ENCODE peak calls at places on chromosomes 4 and X, in six cellular contexts. K is GM12878, N is HepG2, W is K562, J is endothelial cell of umbilical vein, E is A549. A is an unnamed sample.

GRCh38 chr4:129821073-129821472 is 725.1 kb downstream of the C4orf33 start:
- DNase-seq in K (no peak), N (no peak), W (no peak), J (no peak), E (no peak), A (no peak)

GRCh38 chrX:460116-460515 is 73.4 kb upstream of the PPP2R3B start:
- DNase-seq in K (no peak), N (no peak), W (no peak), J (no peak), E (no peak), A (no peak)

GRCh38 chr4:184310171-184310567 is 92.5 kb upstream of the ENPP6 start:
- DNase-seq in K (no peak), N (no peak), W (peak), J (peak), E (peak), A (peak)

GRCh38 chr4:56698329-56698728 is 17.2 kb upstream of the HOPX start:
- DNase-seq in K (no peak), N (no peak), W (no peak), J (no peak), E (no peak), A (no peak)

GRCh38 chrX:47563801-47564315 is 2.9 kb downstream of the ARAF start:
- DNase-seq in K (no peak), N (no peak), W (peak), J (no peak), E (no peak), A (peak)

GRCh38 chr4:67087897-67088296 is 457.4 kb downstream of the CENPC start:
- DNase-seq in K (no peak), N (peak), W (peak), J (peak), E (peak), A (peak)

GRCh38 chrX:123960956-123961267 is 594 bp upstream of the STAG2 start:
- DNase-seq in K (no peak), N (no peak), W (no peak), J (no peak), E (no peak), A (no peak)

GRCh38 chr4:40455340-40455902 is 120.3 kb downstream of the CHRNA9 start:
- DNase-seq in K (no peak), N (peak), W (no peak), J (no peak), E (peak), A (peak)

GRCh38 chr4:172709376-172709775 is 459.2 kb upstream of the GALNT7 start:
- DNase-seq in K (no peak), N (no peak), W (no peak), J (no peak), E (no peak), A (no peak)

GRCh38 chr4:164977243-164978164 is at the start of gene TRIM61:
- DNase-seq in K (peak), N (no peak), W (peak), J (no peak), E (no peak), A (no peak)

GRCh38 chr4:40573593-40574311 is 55.9 kb downstream of the RBM47 start:
- DNase-seq in K (peak), N (no peak), W (no peak), J (no peak), E (no peak), A (peak)

GRCh38 chrX:22192419-22193086 is 80.2 kb upstream of the CBLL2 start:
- DNase-seq in K (peak), N (peak), W (peak), J (peak), E (peak), A (peak)

GRCh38 chr4:101244349-101244748 is 103.0 kb downstream of the PPP3CA start:
- DNase-seq in K (no peak), N (no peak), W (no peak), J (no peak), E (no peak), A (no peak)

GRCh38 chr4:53015681-53016080 is 153.6 kb downstream of the RASL11B start:
- DNase-seq in K (no peak), N (peak), W (peak), J (peak), E (peak), A (peak)

GRCh38 chrX:3550160-3550765 is 163.2 kb downstream of the PRKX start:
- DNase-seq in K (no peak), N (no peak), W (peak), J (no peak), E (peak), A (peak)

GRCh38 chrX:53481093-53481492 is 46.9 kb upstream of the HSD17B10 start:
- DNase-seq in K (no peak), N (no peak), W (peak), J (no peak), E (peak), A (peak)

GRCh38 chrX:54937416-54937815 is 16.8 kb downstream of the TRO start:
- DNase-seq in K (no peak), N (no peak), W (no peak), J (no peak), E (no peak), A (no peak)

GRCh38 chr4:107862658-107863057 is 37.9 kb downstream of the SGMS2 start:
- DNase-seq in K (no peak), N (peak), W (peak), J (peak), E (peak), A (no peak)

GRCh38 chr4:1714303-1715001 is 2.3 kb upstream of the SLBP start:
- DNase-seq in K (no peak), N (no peak), W (peak), J (no peak), E (peak), A (peak)

GRCh38 chr4:2935762-2936743 is 27.2 kb downstream of the NOP14 start:
- DNase-seq in K (peak), N (no peak), W (peak), J (no peak), E (peak), A (peak)

GRCh38 chr4:145098675-145099037 is 545 bp downstream of the ABCE1 start:
- DNase-seq in K (no peak), N (peak), W (peak), J (peak), E (peak), A (peak)

GRCh38 chrX:138020941-138021340 is 455.0 kb downstream of the ZIC3 start:
- DNase-seq in K (no peak), N (no peak), W (no peak), J (no peak), E (no peak), A (no peak)

GRCh38 chrX:41723305-41723704 is 676 bp upstream of the GPR82 start:
- DNase-seq in K (no peak), N (no peak), W (no peak), J (no peak), E (no peak), A (no peak)

GRCh38 chrX:149641432-149641831 is 9.8 kb upstream of the TMEM185A start:
- DNase-seq in K (no peak), N (no peak), W (no peak), J (no peak), E (no peak), A (no peak)

GRCh38 chr4:86939123-86939522 is 4.3 kb downstream of the AFF1 start:
- DNase-seq in K (no peak), N (no peak), W (no peak), J (peak), E (no peak), A (peak)

GRCh38 chr4:3107271-3108185 is 33.0 kb downstream of the HTT start:
- DNase-seq in K (no peak), N (no peak), W (no peak), J (peak), E (no peak), A (no peak)

GRCh38 chr4:184593461-184593860 is 55.8 kb downstream of the CASP3 start:
- DNase-seq in K (no peak), N (no peak), W (no peak), J (no peak), E (no peak), A (no peak)

GRCh38 chrX:23752740-23753435 is 9.8 kb upstream of the ACOT9 start:
- DNase-seq in K (no peak), N (no peak), W (no peak), J (peak), E (peak), A (no peak)

GRCh38 chrX:47191806-47192401 is 1.7 kb upstream of the UBA1 start:
- DNase-seq in K (no peak), N (no peak), W (no peak), J (no peak), E (no peak), A (peak)

GRCh38 chr4:20418865-20419451 is 167.3 kb downstream of the SLIT2 start:
- DNase-seq in K (peak), N (peak), W (peak), J (peak), E (peak), A (peak)

GRCh38 chr4:123826896-123827295 is 430.3 kb downstream of the SPRY1 start:
- DNase-seq in K (no peak), N (no peak), W (no peak), J (peak), E (no peak), A (no peak)

GRCh38 chrX:22748093-22748999 is 251.4 kb upstream of the DDX53 start:
- DNase-seq in K (no peak), N (peak), W (peak), J (peak), E (peak), A (peak)

GRCh38 chrX:148499638-148500427 is 584 bp upstream of the AFF2 start:
- DNase-seq in K (no peak), N (no peak), W (no peak), J (no peak), E (no peak), A (no peak)

GRCh38 chr4:184745747-184746531 is 12.0 kb upstream of the CENPU start:
- DNase-seq in K (no peak), N (peak), W (peak), J (peak), E (peak), A (peak)

DNA sequence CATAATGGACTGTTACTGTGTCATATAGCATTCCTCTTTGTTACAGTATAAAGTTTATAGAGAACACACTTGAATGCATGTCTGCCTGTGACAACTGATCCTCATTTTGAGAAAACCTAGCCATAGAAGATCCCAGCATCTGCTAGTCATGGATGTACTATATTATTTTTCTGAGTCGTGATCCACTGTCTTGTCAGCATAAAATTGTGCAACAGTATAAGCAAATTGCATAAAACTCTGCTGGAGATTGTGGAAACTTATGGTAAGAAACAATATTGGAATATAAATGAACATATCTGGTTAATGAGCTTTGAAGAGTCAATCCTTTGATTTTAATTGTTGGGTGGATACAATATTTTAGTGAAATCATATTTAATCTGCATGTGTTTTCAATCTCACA is 3.6 kb downstream of the NEIL3 start:
- DNase-seq in K (no peak), N (no peak), W (no peak), J (no peak), E (no peak), A (peak)
- TF ChIP-seq MYC in K (no peak), N (no peak), W (no peak), J (no peak), E (no peak), A (no peak)

DNA sequence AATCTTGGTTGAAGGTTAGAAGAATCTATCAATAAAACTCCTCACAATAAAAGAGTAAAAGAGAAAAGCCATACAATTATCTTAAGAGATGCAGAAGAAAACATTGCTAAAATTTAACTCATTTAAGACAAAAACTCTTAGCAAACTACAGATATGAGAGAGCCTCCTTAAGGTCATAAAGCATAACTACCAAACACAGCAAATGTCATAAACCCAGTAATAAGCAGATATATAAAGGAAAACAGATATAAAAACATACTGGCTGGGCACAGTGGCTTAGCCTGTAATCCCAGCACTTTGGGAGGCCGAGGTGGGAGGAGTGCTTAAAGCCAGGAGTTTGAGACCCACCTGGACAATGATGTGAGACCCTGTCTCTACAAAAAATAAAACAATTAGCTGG is 165.3 kb downstream of the FAM13A start:
- DNase-seq in K (no peak), N (no peak), W (no peak), J (no peak), E (no peak), A (no peak)
- TF ChIP-seq MYC in K (no peak), N (no peak), W (no peak), J (no peak), E (no peak), A (no peak)

GRCh38 chr4:119020158-119020557 is 115.5 kb upstream of the MYOZ2 start:
- DNase-seq in K (no peak), N (no peak), W (no peak), J (no peak), E (no peak), A (no peak)
- TF ChIP-seq MYC in K (no peak), N (no peak), W (no peak), J (no peak), E (no peak), A (no peak)

GRCh38 chr4:73187325-73187724 is 71.3 kb downstream of the ANKRD17 start:
- DNase-seq in K (no peak), N (no peak), W (peak), J (peak), E (peak), A (peak)
- TF ChIP-seq MYC in K (no peak), N (no peak), W (no peak), J (no peak), E (no peak), A (no peak)

DNA sequence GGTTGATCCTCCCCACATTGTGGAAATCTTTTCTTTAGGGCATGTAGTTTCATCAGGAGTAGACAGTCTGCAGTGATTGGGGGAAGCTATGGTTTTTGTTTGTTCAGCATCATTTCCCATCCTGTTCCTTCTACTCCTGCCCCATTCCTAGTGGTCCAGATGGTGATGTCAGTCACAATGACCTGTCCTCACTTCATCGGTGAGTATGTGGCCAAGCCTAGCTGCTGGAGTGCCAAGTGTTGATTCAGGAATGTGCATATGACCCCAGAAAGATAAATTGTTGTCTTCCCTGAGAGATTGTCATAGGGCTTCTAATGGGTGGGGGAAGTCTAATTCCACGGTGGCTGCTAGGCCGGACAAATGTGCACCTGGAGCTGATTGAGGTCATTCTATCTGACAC is 130.6 kb upstream of the FAT1 start:
- DNase-seq in K (no peak), N (no peak), W (no peak), J (no peak), E (no peak), A (no peak)
- TF ChIP-seq MYC in K (no peak), N (no peak), W (no peak), J (no peak), E (no peak), A (no peak)

GRCh38 chr4:12588572-12588971 is 895.6 kb downstream of the RAB28 start:
- DNase-seq in K (no peak), N (no peak), W (no peak), J (no peak), E (no peak), A (no peak)

GRCh38 chr4:12583286-12583685 is 900.9 kb downstream of the RAB28 start:
- DNase-seq in K (no peak), N (no peak), W (no peak), J (no peak), E (no peak), A (no peak)

GRCh38 chr4:12580787-12581186 is 903.4 kb downstream of the RAB28 start:
- DNase-seq in K (no peak), N (no peak), W (no peak), J (no peak), E (no peak), A (no peak)

GRCh38 chr4:12586607-12587006 is 897.5 kb downstream of the RAB28 start:
- DNase-seq in K (no peak), N (no peak), W (no peak), J (no peak), E (no peak), A (no peak)

GRCh38 chr4:12584116-12584875 is 899.8 kb downstream of the RAB28 start:
- DNase-seq in K (no peak), N (no peak), W (no peak), J (no peak), E (no peak), A (no peak)
- TF ChIP-seq MYC in K (no peak), N (no peak), W (no peak), J (no peak), E (no peak), A (no peak)

DNA sequence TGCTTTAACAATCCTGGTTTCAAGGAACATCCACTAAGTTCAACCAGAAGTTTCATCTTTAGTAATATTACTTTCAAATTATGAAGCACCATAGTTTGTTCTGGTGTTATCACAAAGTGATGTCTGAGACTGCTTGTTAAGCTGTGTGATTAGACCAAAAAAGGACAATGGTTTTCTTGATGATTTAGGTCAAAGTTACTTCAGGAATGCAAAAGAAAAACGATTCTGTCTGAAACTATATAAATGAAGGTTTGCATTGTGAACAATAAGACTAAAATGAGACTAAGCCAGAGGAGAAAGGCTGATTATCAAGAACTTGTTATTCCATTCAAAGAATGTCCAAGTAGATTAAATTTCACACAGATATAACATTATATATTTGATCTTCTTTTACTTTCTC is 122.4 kb upstream of the ETNPPL start:
- DNase-seq in K (no peak), N (no peak), W (no peak), J (peak), E (no peak), A (no peak)
- TF ChIP-seq MYC in K (no peak), N (no peak), W (no peak), J (no peak), E (no peak), A (no peak)

GRCh38 chr4:97866821-97867556 is 276.3 kb downstream of the STPG2 start:
- DNase-seq in K (no peak), N (no peak), W (no peak), J (no peak), E (no peak), A (no peak)
- TF ChIP-seq MYC in K (no peak), N (no peak), W (no peak), J (no peak), E (no peak), A (no peak)